ENCODE peak calls at places on chromosomes 2 and 18, in seven cellular contexts. One of them, this sample, is unnamed.

GRCh38 chr2:177201919-177202346 is 10.7 kb upstream of the HNRNPA3 start:
- DNase-seq in A549: no peak
- DNase-seq in aorta: no peak
- DNase-seq in lower lobe of right lung: no peak
- DNase-seq in AG04450: no peak
- DNase-seq in CD4-positive, alpha-beta memory T cell: no peak
- DNase-seq in OCI-LY7: no peak
- DNase-seq in this sample: no peak

GRCh38 chr2:174473796-174474195 is 13.0 kb downstream of the GPR155 start:
- DNase-seq in A549: no peak
- DNase-seq in aorta: no peak
- DNase-seq in lower lobe of right lung: no peak
- DNase-seq in AG04450: no peak
- DNase-seq in CD4-positive, alpha-beta memory T cell: no peak
- DNase-seq in OCI-LY7: no peak
- DNase-seq in this sample: no peak

GRCh38 chr2:187429989-187430388 is 18.1 kb downstream of the CALCRL start:
- DNase-seq in A549: no peak
- DNase-seq in aorta: no peak
- DNase-seq in lower lobe of right lung: no peak
- DNase-seq in AG04450: no peak
- DNase-seq in CD4-positive, alpha-beta memory T cell: no peak
- DNase-seq in OCI-LY7: no peak
- DNase-seq in this sample: no peak

GRCh38 chr2:97697252-97698235 is 15.8 kb upstream of the ZAP70 start:
- DNase-seq in A549: peak
- DNase-seq in aorta: peak
- DNase-seq in lower lobe of right lung: peak
- DNase-seq in AG04450: peak
- DNase-seq in CD4-positive, alpha-beta memory T cell: peak
- DNase-seq in OCI-LY7: peak
- DNase-seq in this sample: peak

GRCh38 chr18:7133181-7133580 is 15.6 kb upstream of the LAMA1 start:
- DNase-seq in A549: no peak
- DNase-seq in aorta: no peak
- DNase-seq in lower lobe of right lung: no peak
- DNase-seq in AG04450: no peak
- DNase-seq in CD4-positive, alpha-beta memory T cell: no peak
- DNase-seq in OCI-LY7: no peak
- DNase-seq in this sample: no peak

GRCh38 chr2:64383881-64384280 is 70.1 kb upstream of the LGALSL start:
- DNase-seq in A549: no peak
- DNase-seq in aorta: no peak
- DNase-seq in lower lobe of right lung: no peak
- DNase-seq in AG04450: no peak
- DNase-seq in CD4-positive, alpha-beta memory T cell: no peak
- DNase-seq in OCI-LY7: no peak
- DNase-seq in this sample: no peak

GRCh38 chr2:171143670-171144062 is 17.0 kb downstream of the TLK1 start:
- DNase-seq in A549: no peak
- DNase-seq in aorta: no peak
- DNase-seq in lower lobe of right lung: no peak
- DNase-seq in AG04450: no peak
- DNase-seq in CD4-positive, alpha-beta memory T cell: no peak
- DNase-seq in OCI-LY7: no peak
- DNase-seq in this sample: no peak

GRCh38 chr2:131039908-131040660 is 53.2 kb downstream of the FAM168B start:
- DNase-seq in A549: no peak
- DNase-seq in aorta: no peak
- DNase-seq in lower lobe of right lung: peak
- DNase-seq in AG04450: no peak
- DNase-seq in CD4-positive, alpha-beta memory T cell: peak
- DNase-seq in OCI-LY7: no peak
- DNase-seq in this sample: no peak

GRCh38 chr2:109676346-109676897 is 62.3 kb downstream of the SOWAHC start:
- DNase-seq in A549: no peak
- DNase-seq in aorta: no peak
- DNase-seq in lower lobe of right lung: no peak
- DNase-seq in AG04450: no peak
- DNase-seq in CD4-positive, alpha-beta memory T cell: no peak
- DNase-seq in OCI-LY7: no peak
- DNase-seq in this sample: no peak

GRCh38 chr18:26504831-26505230 is 43.5 kb downstream of the KCTD1 start:
- DNase-seq in A549: no peak
- DNase-seq in aorta: no peak
- DNase-seq in lower lobe of right lung: no peak
- DNase-seq in AG04450: no peak
- DNase-seq in CD4-positive, alpha-beta memory T cell: no peak
- DNase-seq in OCI-LY7: no peak
- DNase-seq in this sample: no peak

DNA sequence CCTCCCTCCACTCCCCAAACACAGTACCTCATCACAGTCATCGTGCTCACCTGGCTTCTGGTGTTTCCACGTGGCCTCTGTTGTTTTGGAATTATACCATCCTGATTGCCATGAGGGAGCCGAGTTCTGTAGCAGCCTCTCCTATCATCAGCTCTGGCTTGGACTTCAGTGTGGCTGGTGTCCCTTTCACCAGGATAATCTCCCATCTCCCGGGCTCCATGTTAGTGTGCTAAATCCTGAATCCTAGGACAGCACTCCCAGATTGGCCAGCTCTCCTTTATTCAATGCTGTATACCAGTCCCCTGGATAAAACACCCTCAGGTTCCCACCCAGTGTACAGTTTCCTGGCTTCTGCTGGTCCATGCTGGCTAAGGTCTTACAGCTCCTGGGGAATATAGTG is 53.3 kb downstream of the LONRF2 start:
- DNase-seq in A549: no peak
- DNase-seq in aorta: no peak
- DNase-seq in lower lobe of right lung: no peak
- DNase-seq in AG04450: no peak
- DNase-seq in CD4-positive, alpha-beta memory T cell: no peak
- DNase-seq in OCI-LY7: no peak
- DNase-seq in this sample: no peak
- H3K27ac ChIP-seq in A549: peak
- H3K27ac ChIP-seq in aorta: no peak
- H3K27ac ChIP-seq in lower lobe of right lung: no peak
- H3K27ac ChIP-seq in AG04450: no peak
- H3K27ac ChIP-seq in CD4-positive, alpha-beta memory T cell: no peak
- H3K27ac ChIP-seq in OCI-LY7: no peak
- H3K27ac ChIP-seq in this sample: no peak

DNA sequence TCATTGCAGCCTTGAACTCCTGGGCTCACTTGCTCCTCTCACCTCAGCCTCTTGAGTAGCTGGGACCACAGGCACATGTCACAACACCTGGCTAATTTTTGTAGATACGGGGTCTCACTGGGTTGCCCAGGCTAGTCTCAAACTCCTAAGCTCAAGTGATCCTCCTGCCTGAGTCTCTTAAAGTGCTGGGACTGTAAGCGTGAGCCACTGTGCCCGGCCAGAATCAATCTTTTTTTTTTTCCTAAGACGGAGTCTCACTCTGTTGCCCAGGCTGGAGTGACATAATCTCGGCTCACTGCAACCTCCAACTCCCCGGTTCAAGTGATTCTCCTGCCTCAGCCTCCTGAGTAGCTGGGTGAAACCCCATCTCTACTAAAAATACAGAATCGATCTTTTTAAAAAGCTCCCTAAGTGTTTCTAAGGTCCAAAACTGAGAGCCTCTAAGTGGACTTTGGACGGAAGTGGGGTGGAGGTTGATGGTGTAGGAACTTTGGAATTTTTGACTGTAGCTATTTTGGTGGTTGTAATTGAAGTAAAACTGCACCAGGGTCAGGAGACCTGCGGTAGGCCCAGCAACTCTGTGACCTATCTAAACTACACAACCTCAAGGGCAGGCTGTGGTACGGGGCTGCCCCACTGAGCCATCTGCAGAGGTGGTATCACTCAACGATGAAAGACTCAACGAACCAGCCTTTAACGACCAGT is 82.9 kb downstream of the POLR1A start:
- DNase-seq in A549: no peak
- DNase-seq in aorta: peak
- DNase-seq in lower lobe of right lung: no peak
- DNase-seq in AG04450: no peak
- DNase-seq in CD4-positive, alpha-beta memory T cell: no peak
- DNase-seq in OCI-LY7: no peak
- DNase-seq in this sample: no peak
- H3K27ac ChIP-seq in A549: peak
- H3K27ac ChIP-seq in aorta: no peak
- H3K27ac ChIP-seq in lower lobe of right lung: no peak
- H3K27ac ChIP-seq in AG04450: no peak
- H3K27ac ChIP-seq in CD4-positive, alpha-beta memory T cell: no peak
- H3K27ac ChIP-seq in OCI-LY7: no peak
- H3K27ac ChIP-seq in this sample: no peak

DNA sequence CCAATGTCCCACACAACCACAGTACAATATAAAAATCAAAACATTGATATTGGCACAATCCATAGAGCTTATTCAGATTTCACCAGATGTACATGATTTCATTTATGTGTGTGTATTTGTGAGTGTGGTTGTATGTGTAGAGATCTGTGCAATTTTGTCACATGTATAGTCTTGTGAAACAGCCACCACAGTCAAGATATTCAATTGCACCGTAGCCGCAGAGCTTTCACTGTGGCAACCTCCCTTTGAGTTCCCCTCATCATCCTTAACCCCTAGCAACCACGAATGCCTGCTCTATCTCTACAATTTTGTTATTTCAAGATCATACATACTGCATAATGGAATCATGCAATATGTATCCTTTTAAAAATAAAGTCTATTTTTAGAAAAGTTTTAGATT is 391.3 kb downstream of the SETBP1 start:
- DNase-seq in A549: no peak
- DNase-seq in aorta: no peak
- DNase-seq in lower lobe of right lung: no peak
- DNase-seq in AG04450: no peak
- DNase-seq in CD4-positive, alpha-beta memory T cell: no peak
- DNase-seq in OCI-LY7: no peak
- DNase-seq in this sample: no peak
- H3K27ac ChIP-seq in A549: no peak
- H3K27ac ChIP-seq in aorta: no peak
- H3K27ac ChIP-seq in lower lobe of right lung: no peak
- H3K27ac ChIP-seq in AG04450: no peak
- H3K27ac ChIP-seq in CD4-positive, alpha-beta memory T cell: no peak
- H3K27ac ChIP-seq in OCI-LY7: no peak
- H3K27ac ChIP-seq in this sample: no peak

GRCh38 chr2:86039178-86039962 is 66.3 kb downstream of the POLR1A start:
- DNase-seq in A549: no peak
- DNase-seq in aorta: no peak
- DNase-seq in lower lobe of right lung: no peak
- DNase-seq in AG04450: no peak
- DNase-seq in CD4-positive, alpha-beta memory T cell: peak
- DNase-seq in OCI-LY7: peak
- DNase-seq in this sample: no peak
- H3K27ac ChIP-seq in A549: no peak
- H3K27ac ChIP-seq in aorta: no peak
- H3K27ac ChIP-seq in lower lobe of right lung: peak
- H3K27ac ChIP-seq in AG04450: no peak
- H3K27ac ChIP-seq in CD4-positive, alpha-beta memory T cell: peak
- H3K27ac ChIP-seq in OCI-LY7: peak
- H3K27ac ChIP-seq in this sample: no peak

DNA sequence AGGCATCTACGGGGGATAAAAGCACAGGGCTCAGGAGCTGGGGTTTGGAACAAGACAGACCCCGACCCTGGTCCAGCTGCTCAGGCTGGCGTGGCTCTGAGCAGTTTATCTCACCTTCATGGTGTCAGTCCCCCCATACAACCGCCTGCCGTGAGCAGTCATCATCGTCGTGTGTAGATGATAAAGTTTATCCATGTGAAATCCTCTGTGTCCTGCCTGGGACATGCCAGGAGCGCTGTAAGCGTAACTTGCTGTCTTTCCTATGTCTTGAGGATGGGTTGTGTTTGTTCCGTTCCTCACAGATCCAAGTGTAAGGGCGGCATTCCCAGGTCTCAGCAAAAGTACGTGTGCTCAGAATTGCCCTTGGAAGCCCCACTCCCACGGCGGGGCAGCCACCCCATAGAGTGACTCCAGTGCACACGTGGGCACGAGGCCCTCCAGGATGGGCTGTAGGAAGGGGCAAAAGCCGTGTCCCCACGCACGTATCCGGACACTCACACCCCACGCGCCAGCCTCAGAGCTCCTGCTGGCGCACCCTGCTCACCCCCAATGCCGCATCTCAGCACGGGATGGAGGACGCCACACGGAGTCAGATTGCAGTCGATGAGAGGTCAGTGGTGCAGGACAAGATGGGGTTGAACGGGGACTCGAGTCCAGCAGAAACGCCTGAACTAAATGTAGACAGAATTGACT is 50.9 kb downstream of the ADI1 start:
- DNase-seq in A549: no peak
- DNase-seq in aorta: peak
- DNase-seq in lower lobe of right lung: peak
- DNase-seq in AG04450: no peak
- DNase-seq in CD4-positive, alpha-beta memory T cell: no peak
- DNase-seq in OCI-LY7: no peak
- DNase-seq in this sample: no peak
- H3K27ac ChIP-seq in A549: no peak
- H3K27ac ChIP-seq in aorta: peak
- H3K27ac ChIP-seq in lower lobe of right lung: no peak
- H3K27ac ChIP-seq in AG04450: peak
- H3K27ac ChIP-seq in CD4-positive, alpha-beta memory T cell: no peak
- H3K27ac ChIP-seq in OCI-LY7: no peak
- H3K27ac ChIP-seq in this sample: no peak

DNA sequence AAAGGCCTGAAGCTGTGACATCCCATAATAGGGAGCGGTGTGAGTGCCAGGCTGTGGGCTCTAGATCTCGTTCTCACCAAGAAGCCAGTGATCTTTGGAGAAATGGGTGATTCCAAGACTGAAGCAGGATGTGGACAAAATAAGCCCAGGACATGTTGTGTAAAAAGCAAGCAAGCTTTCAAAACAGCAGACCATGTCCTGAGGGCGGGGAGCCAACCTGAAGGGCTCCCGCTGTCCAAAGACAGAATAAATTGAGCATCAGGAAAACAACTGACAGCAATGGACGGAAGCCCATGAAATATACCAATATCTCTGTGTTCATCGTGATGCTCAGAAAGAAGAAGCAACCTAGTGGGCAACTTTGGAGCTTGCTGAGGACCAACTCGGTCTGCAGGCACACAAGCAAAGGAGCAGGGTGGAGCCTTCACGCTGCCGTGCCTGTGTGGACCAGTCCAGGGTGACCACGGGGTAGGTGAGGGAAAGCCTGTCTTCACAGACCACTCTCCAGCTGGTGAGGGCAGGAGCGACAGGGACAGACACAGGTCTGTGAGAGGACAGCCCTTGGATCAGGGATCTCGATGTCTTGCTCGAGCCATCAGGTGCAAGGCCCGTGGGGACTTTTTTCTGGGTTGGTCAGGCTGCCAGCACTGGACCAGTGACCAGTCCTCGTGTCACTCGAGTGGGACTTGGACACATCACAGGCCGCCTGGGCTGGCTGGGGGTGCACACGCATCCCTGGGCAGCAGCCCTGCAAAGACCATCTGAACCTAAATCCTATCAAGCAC is 21.5 kb downstream of the MTERF4 start:
- DNase-seq in A549: no peak
- DNase-seq in aorta: no peak
- DNase-seq in lower lobe of right lung: no peak
- DNase-seq in AG04450: no peak
- DNase-seq in CD4-positive, alpha-beta memory T cell: no peak
- DNase-seq in OCI-LY7: no peak
- DNase-seq in this sample: no peak
- H3K27ac ChIP-seq in A549: no peak
- H3K27ac ChIP-seq in aorta: no peak
- H3K27ac ChIP-seq in lower lobe of right lung: no peak
- H3K27ac ChIP-seq in AG04450: no peak
- H3K27ac ChIP-seq in CD4-positive, alpha-beta memory T cell: no peak
- H3K27ac ChIP-seq in OCI-LY7: no peak
- H3K27ac ChIP-seq in this sample: no peak